ENCODE peak calls at places on chromosomes 1 and 21, in seven cellular contexts. One of them, this sample, is unnamed.
A peak's percentile ranks its signal among the peaks of the same experiment; 100 is the strongest.

GRCh38 chr1:223230161-223230881 is 87.3 kb upstream of the TLR5 start:
- DNase-seq in Peyer's patch: no peak
- DNase-seq in breast epithelium: no peak
- DNase-seq in astrocyte of the spinal cord: peak; percentile 88
- DNase-seq in heart right ventricle: no peak
- DNase-seq in thoracic aorta: no peak
- DNase-seq in tibial artery: no peak
- DNase-seq in this sample: no peak

GRCh38 chr21:39612233-39613028 is at the start of gene B3GALT5:
- DNase-seq in Peyer's patch: no peak
- DNase-seq in breast epithelium: no peak
- DNase-seq in astrocyte of the spinal cord: peak; percentile 32
- DNase-seq in heart right ventricle: no peak
- DNase-seq in thoracic aorta: no peak
- DNase-seq in tibial artery: no peak
- DNase-seq in this sample: no peak

GRCh38 chr21:44962481-44962966 is 22.7 kb downstream of the SLX9 start:
- DNase-seq in Peyer's patch: no peak
- DNase-seq in breast epithelium: no peak
- DNase-seq in astrocyte of the spinal cord: peak; percentile 98
- DNase-seq in heart right ventricle: peak; percentile 18
- DNase-seq in thoracic aorta: peak; percentile 53
- DNase-seq in tibial artery: no peak
- DNase-seq in this sample: no peak

GRCh38 chr1:69029649-69030048 is 532.8 kb upstream of the DEPDC1 start:
- DNase-seq in Peyer's patch: no peak
- DNase-seq in breast epithelium: no peak
- DNase-seq in astrocyte of the spinal cord: no peak
- DNase-seq in heart right ventricle: no peak
- DNase-seq in thoracic aorta: no peak
- DNase-seq in tibial artery: no peak
- DNase-seq in this sample: no peak

GRCh38 chr1:25174363-25174729 is 58.0 kb downstream of the SYF2 start:
- DNase-seq in Peyer's patch: no peak
- DNase-seq in breast epithelium: no peak
- DNase-seq in astrocyte of the spinal cord: no peak
- DNase-seq in heart right ventricle: no peak
- DNase-seq in thoracic aorta: no peak
- DNase-seq in tibial artery: no peak
- DNase-seq in this sample: no peak

GRCh38 chr1:192887426-192887825 is 78.6 kb downstream of the RGS2 start:
- DNase-seq in Peyer's patch: no peak
- DNase-seq in breast epithelium: no peak
- DNase-seq in astrocyte of the spinal cord: no peak
- DNase-seq in heart right ventricle: no peak
- DNase-seq in thoracic aorta: no peak
- DNase-seq in tibial artery: no peak
- DNase-seq in this sample: no peak

GRCh38 chr1:59057801-59058200 is 239.1 kb upstream of the FGGY start:
- DNase-seq in Peyer's patch: no peak
- DNase-seq in breast epithelium: no peak
- DNase-seq in astrocyte of the spinal cord: no peak
- DNase-seq in heart right ventricle: no peak
- DNase-seq in thoracic aorta: no peak
- DNase-seq in tibial artery: no peak
- DNase-seq in this sample: no peak

GRCh38 chr1:34398205-34398915 is 221.7 kb downstream of the C1orf94 start:
- DNase-seq in Peyer's patch: no peak
- DNase-seq in breast epithelium: no peak
- DNase-seq in astrocyte of the spinal cord: no peak
- DNase-seq in heart right ventricle: no peak
- DNase-seq in thoracic aorta: no peak
- DNase-seq in tibial artery: no peak
- DNase-seq in this sample: no peak

GRCh38 chr1:218369688-218370511 is 24.8 kb downstream of the TGFB2 start:
- DNase-seq in Peyer's patch: no peak
- DNase-seq in breast epithelium: no peak
- DNase-seq in astrocyte of the spinal cord: peak; percentile 74
- DNase-seq in heart right ventricle: no peak
- DNase-seq in thoracic aorta: no peak
- DNase-seq in tibial artery: no peak
- DNase-seq in this sample: no peak

GRCh38 chr1:32376199-32376598 is 13.9 kb downstream of the TSSK3 start:
- DNase-seq in Peyer's patch: no peak
- DNase-seq in breast epithelium: no peak
- DNase-seq in astrocyte of the spinal cord: no peak
- DNase-seq in heart right ventricle: no peak
- DNase-seq in thoracic aorta: no peak
- DNase-seq in tibial artery: no peak
- DNase-seq in this sample: no peak
- H3K4me3 ChIP-seq in Peyer's patch: no peak overlapping the region
- H3K4me3 ChIP-seq in breast epithelium: no peak overlapping the region
- H3K4me3 ChIP-seq in astrocyte of the spinal cord: no peak overlapping the region
- H3K4me3 ChIP-seq in heart right ventricle: no peak overlapping the region
- H3K4me3 ChIP-seq in thoracic aorta: no peak overlapping the region
- H3K4me3 ChIP-seq in tibial artery: no peak overlapping the region
- H3K4me3 ChIP-seq in this sample: no peak overlapping the region

GRCh38 chr1:3898475-3898735 is 1.7 kb downstream of the C1orf174 start:
- DNase-seq in Peyer's patch: no peak
- DNase-seq in breast epithelium: no peak
- DNase-seq in astrocyte of the spinal cord: no peak
- DNase-seq in heart right ventricle: no peak
- DNase-seq in thoracic aorta: no peak
- DNase-seq in tibial artery: no peak
- DNase-seq in this sample: no peak

GRCh38 chr1:3900969-3901529 is 977 bp upstream of the C1orf174 start:
- DNase-seq in Peyer's patch: peak; percentile 98
- DNase-seq in breast epithelium: peak; percentile 98
- DNase-seq in astrocyte of the spinal cord: peak; percentile 97
- DNase-seq in heart right ventricle: peak; percentile 99
- DNase-seq in thoracic aorta: peak; percentile 92
- DNase-seq in tibial artery: peak; percentile 99
- DNase-seq in this sample: peak; percentile 88

GRCh38 chr1:3900150-3900968 is at the start of gene C1orf174:
- DNase-seq in Peyer's patch: peak; percentile 97
- DNase-seq in breast epithelium: peak; percentile 97
- DNase-seq in astrocyte of the spinal cord: peak; percentile 99
- DNase-seq in heart right ventricle: peak; percentile 94
- DNase-seq in thoracic aorta: peak; percentile 94
- DNase-seq in tibial artery: peak; percentile 98
- DNase-seq in this sample: peak; percentile 93

GRCh38 chr1:3898994-3899775 is 887 bp downstream of the C1orf174 start:
- DNase-seq in Peyer's patch: no peak
- DNase-seq in breast epithelium: no peak
- DNase-seq in astrocyte of the spinal cord: no peak
- DNase-seq in heart right ventricle: no peak
- DNase-seq in thoracic aorta: no peak
- DNase-seq in tibial artery: peak; percentile 60
- DNase-seq in this sample: no peak

DNA sequence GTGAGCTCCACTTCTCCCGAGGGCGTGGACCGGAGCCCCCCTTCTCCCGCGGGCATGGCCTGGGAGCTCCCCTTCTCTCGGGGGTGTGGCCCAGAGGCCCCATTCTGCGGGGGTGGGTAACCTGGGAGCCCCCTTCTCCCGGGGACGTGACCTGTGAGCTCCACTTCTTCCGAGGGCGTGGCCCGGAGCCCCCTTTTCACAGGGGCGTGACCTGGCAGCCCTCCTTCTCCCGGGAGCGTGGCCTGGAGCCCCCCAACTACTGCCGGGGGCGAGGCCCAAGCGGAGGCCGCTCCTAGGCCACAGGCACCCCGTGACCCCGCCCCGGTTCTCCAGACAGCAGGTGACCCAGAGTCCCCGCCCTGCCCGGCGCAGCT is 309 bp downstream of the C1orf174 start:
- DNase-seq in Peyer's patch: no peak
- DNase-seq in breast epithelium: no peak
- DNase-seq in astrocyte of the spinal cord: no peak
- DNase-seq in heart right ventricle: no peak
- DNase-seq in thoracic aorta: no peak
- DNase-seq in tibial artery: no peak
- DNase-seq in this sample: no peak
- TF ChIP-seq CTCF in Peyer's patch: no peak
- TF ChIP-seq CTCF in breast epithelium: no peak
- TF ChIP-seq CTCF in astrocyte of the spinal cord: no peak
- TF ChIP-seq CTCF in heart right ventricle: no peak
- TF ChIP-seq CTCF in thoracic aorta: no peak
- TF ChIP-seq CTCF in tibial artery: no peak
- TF ChIP-seq CTCF in this sample: no peak

GRCh38 chr1:162144268-162144667 is 74.8 kb downstream of the NOS1AP start:
- DNase-seq in Peyer's patch: no peak
- DNase-seq in breast epithelium: no peak
- DNase-seq in astrocyte of the spinal cord: no peak
- DNase-seq in heart right ventricle: no peak
- DNase-seq in thoracic aorta: no peak
- DNase-seq in tibial artery: no peak
- DNase-seq in this sample: no peak

GRCh38 chr1:162145966-162146696 is 76.6 kb downstream of the NOS1AP start:
- DNase-seq in Peyer's patch: no peak
- DNase-seq in breast epithelium: no peak
- DNase-seq in astrocyte of the spinal cord: no peak
- DNase-seq in heart right ventricle: no peak
- DNase-seq in thoracic aorta: no peak
- DNase-seq in tibial artery: no peak
- DNase-seq in this sample: no peak

GRCh38 chr1:162147760-162148159 is 78.3 kb downstream of the NOS1AP start:
- DNase-seq in Peyer's patch: no peak
- DNase-seq in breast epithelium: no peak
- DNase-seq in astrocyte of the spinal cord: peak; percentile 28
- DNase-seq in heart right ventricle: no peak
- DNase-seq in thoracic aorta: no peak
- DNase-seq in tibial artery: no peak
- DNase-seq in this sample: no peak

GRCh38 chr1:162144853-162145252 is 75.4 kb downstream of the NOS1AP start:
- DNase-seq in Peyer's patch: no peak
- DNase-seq in breast epithelium: no peak
- DNase-seq in astrocyte of the spinal cord: no peak
- DNase-seq in heart right ventricle: no peak
- DNase-seq in thoracic aorta: no peak
- DNase-seq in tibial artery: no peak
- DNase-seq in this sample: no peak

DNA sequence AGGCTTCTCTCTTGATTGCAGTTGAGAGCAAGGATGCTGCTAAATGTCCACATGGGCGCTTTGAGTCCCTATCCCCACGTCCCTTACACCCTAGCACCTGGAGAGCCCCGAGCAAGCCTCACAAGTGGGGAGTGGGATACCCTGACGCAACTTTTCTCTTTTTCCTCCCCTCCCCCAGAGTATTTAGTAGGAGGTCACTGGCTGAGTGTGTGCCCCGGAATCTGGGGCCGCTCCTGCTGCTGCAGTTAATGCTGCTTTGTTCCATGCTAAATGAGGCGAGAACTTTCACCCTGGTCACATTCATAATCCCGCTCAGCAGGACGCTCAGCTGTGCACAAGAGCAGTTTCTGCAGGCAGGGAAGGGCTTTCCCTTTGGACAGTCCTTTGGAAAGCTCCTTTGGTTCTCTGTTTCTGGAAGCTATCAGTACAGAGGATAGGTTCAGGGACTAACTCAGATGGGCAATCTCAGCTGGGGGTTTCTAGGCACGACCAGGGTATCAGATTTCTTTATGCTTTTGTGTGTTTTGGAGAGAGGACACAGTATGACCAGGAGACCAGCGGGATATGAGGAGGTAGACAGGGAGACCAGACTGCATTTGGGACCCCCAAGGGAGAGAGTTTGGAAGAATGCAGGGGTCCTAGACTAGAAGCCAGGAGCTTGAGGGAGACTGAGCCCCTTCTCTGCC is 75.9 kb downstream of the NOS1AP start:
- DNase-seq in Peyer's patch: no peak
- DNase-seq in breast epithelium: no peak
- DNase-seq in astrocyte of the spinal cord: peak; percentile 55
- DNase-seq in heart right ventricle: no peak
- DNase-seq in thoracic aorta: no peak
- DNase-seq in tibial artery: no peak
- DNase-seq in this sample: no peak
- H3K4me3 ChIP-seq in Peyer's patch: no peak overlapping the region
- H3K4me3 ChIP-seq in breast epithelium: no peak overlapping the region
- H3K4me3 ChIP-seq in astrocyte of the spinal cord: no peak overlapping the region
- H3K4me3 ChIP-seq in heart right ventricle: no peak overlapping the region
- H3K4me3 ChIP-seq in thoracic aorta: no peak overlapping the region
- H3K4me3 ChIP-seq in tibial artery: no peak overlapping the region
- H3K4me3 ChIP-seq in this sample: no peak overlapping the region

DNA sequence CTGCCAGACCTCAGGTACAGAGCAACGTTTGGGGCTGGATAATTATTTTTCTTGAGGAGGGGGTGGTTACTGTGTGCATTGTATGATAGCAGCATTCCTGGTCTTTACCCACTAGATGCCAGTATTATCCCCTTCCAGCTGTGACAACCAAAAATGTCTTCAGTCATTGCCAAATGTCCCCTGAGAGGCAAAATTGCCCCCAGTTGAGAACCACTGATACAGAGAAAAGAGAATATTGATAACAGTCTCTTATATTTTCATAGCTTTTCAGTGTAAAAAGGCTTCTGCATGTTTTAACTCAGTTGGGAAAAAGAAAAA is 51.8 kb upstream of the SYT14 start:
- DNase-seq in Peyer's patch: no peak
- DNase-seq in breast epithelium: no peak
- DNase-seq in astrocyte of the spinal cord: no peak
- DNase-seq in heart right ventricle: no peak
- DNase-seq in thoracic aorta: no peak
- DNase-seq in tibial artery: no peak
- DNase-seq in this sample: no peak
- TF ChIP-seq CTCF in Peyer's patch: no peak
- TF ChIP-seq CTCF in breast epithelium: no peak
- TF ChIP-seq CTCF in astrocyte of the spinal cord: peak; percentile 24
- TF ChIP-seq CTCF in heart right ventricle: no peak
- TF ChIP-seq CTCF in thoracic aorta: no peak
- TF ChIP-seq CTCF in tibial artery: no peak
- TF ChIP-seq CTCF in this sample: no peak

GRCh38 chr1:161073474-161074121 is 3.9 kb upstream of the ARHGAP30 start:
- DNase-seq in Peyer's patch: no peak
- DNase-seq in breast epithelium: no peak
- DNase-seq in astrocyte of the spinal cord: no peak
- DNase-seq in heart right ventricle: no peak
- DNase-seq in thoracic aorta: no peak
- DNase-seq in tibial artery: no peak
- DNase-seq in this sample: no peak
- H3K4me3 ChIP-seq in Peyer's patch: no peak overlapping the region
- H3K4me3 ChIP-seq in breast epithelium: no peak overlapping the region
- H3K4me3 ChIP-seq in astrocyte of the spinal cord: no peak overlapping the region
- H3K4me3 ChIP-seq in heart right ventricle: no peak overlapping the region
- H3K4me3 ChIP-seq in thoracic aorta: no peak overlapping the region
- H3K4me3 ChIP-seq in tibial artery: no peak overlapping the region
- H3K4me3 ChIP-seq in this sample: no peak overlapping the region